ENCODE peak calls at places on chromosomes 2 and 18, in seven cellular contexts. M, D, Y, O, Z, B and J are unnamed samples.

GRCh38 chr2:176446718-176447414 is 177.6 kb downstream of the MTX2 start:
- DNase-seq in O (no peak), Z (peak; percentile 27), M (no peak), D (no peak), B (no peak), Y (no peak), J (no peak)

GRCh38 chr18:36702398-36703010 is 126.3 kb downstream of the TPGS2 start:
- DNase-seq in Z (no peak), Y (no peak), M (no peak), D (no peak), O (no peak), B (no peak), J (no peak)

GRCh38 chr2:39734451-39734850 is 44.6 kb downstream of the THUMPD2 start:
- DNase-seq in M (no peak), B (no peak), Z (no peak), Y (no peak), D (no peak), O (no peak), J (no peak)

GRCh38 chr18:58268849-58269248 is 224.8 kb downstream of the NEDD4L start:
- DNase-seq in M (peak; percentile 87), Y (no peak), O (no peak), B (no peak), Z (peak; percentile 55), D (peak; percentile 75), J (no peak)

GRCh38 chr2:69989422-69990128 is 28.1 kb upstream of the ASPRV1 start:
- DNase-seq in Z (no peak), Y (no peak), D (no peak), O (no peak), B (no peak), M (no peak), J (peak; percentile 35)

GRCh38 chr2:100275200-100275589 is 47.1 kb downstream of the LONRF2 start:
- DNase-seq in Y (no peak), B (no peak), O (no peak), M (no peak), D (no peak), Z (no peak), J (no peak)

GRCh38 chr2:181570833-181571661 is 85.9 kb downstream of the CERKL start:
- DNase-seq in Z (peak; percentile 6), O (no peak), D (no peak), M (peak; percentile 12), B (no peak), Y (no peak), J (no peak)

GRCh38 chr2:224646242-224646846 is 61.2 kb upstream of the CUL3 start:
- DNase-seq in O (no peak), B (no peak), Z (peak; percentile 4), D (peak; percentile 38), Y (no peak), M (no peak), J (no peak)

GRCh38 chr2:101479328-101479727 is 4.4 kb upstream of the RFX8 start:
- DNase-seq in O (no peak), M (peak; percentile 26), D (no peak), Y (no peak), Z (peak; percentile 18), B (no peak), J (no peak)

GRCh38 chr2:71614976-71615768 is 161.8 kb downstream of the DYSF start:
- DNase-seq in D (no peak), B (no peak), M (peak; percentile 68), Y (peak; percentile 47), O (peak; percentile 38), Z (peak; percentile 8), J (peak; percentile 69)

GRCh38 chr2:46818141-46818552 is 97.5 kb downstream of the MCFD2 start:
- DNase-seq in Z (no peak), B (peak; percentile 87), O (no peak), M (no peak), D (no peak), Y (no peak), J (peak; percentile 70)

GRCh38 chr2:28117104-28117596 is 226.6 kb downstream of the BABAM2 start:
- DNase-seq in Z (no peak), Y (no peak), B (no peak), M (peak; percentile 45), D (no peak), O (no peak), J (no peak)

GRCh38 chr2:227106845-227107759 is 56.9 kb downstream of the COL4A4 start:
- DNase-seq in O (peak; percentile 65), D (peak; percentile 55), B (no peak), Y (no peak), M (peak; percentile 52), Z (peak; percentile 71), J (no peak)

GRCh38 chr2:41698787-41699422 is 348.9 kb upstream of the PKDCC start:
- DNase-seq in D (no peak), Z (no peak), M (peak; percentile 1), Y (no peak), O (peak; percentile 83), B (no peak), J (peak; percentile 63)

GRCh38 chr2:200378652-200379290 is 72.3 kb downstream of the SPATS2L start:
- DNase-seq in B (no peak), D (no peak), Z (peak; percentile 84), O (no peak), Y (no peak), M (peak; percentile 86), J (no peak)

GRCh38 chr2:11822746-11823411 is 76.4 kb downstream of the LPIN1 start:
- DNase-seq in D (no peak), Z (peak; percentile 66), M (no peak), Y (no peak), B (no peak), O (no peak), J (no peak)

GRCh38 chr2:68225119-68225632 is 27.2 kb downstream of the PPP3R1 start:
- DNase-seq in O (no peak), B (no peak), M (no peak), Z (peak; percentile 13), Y (no peak), D (peak; percentile 19), J (no peak)

GRCh38 chr2:43131890-43132522 is 94.4 kb downstream of the ZFP36L2 start:
- DNase-seq in Y (peak; percentile 76), B (no peak), O (no peak), D (no peak), M (no peak), Z (no peak), J (no peak)

GRCh38 chr2:29046321-29046720 is 28.0 kb downstream of the PCARE start:
- DNase-seq in O (no peak), M (no peak), B (no peak), Z (no peak), D (no peak), Y (no peak), J (no peak)

GRCh38 chr2:221673248-221673647 is 101.1 kb upstream of the EPHA4 start:
- DNase-seq in Y (no peak), M (peak; percentile 58), B (no peak), O (no peak), D (no peak), Z (no peak), J (no peak)

GRCh38 chr2:590214-591175 is 86.7 kb downstream of the TMEM18 start:
- DNase-seq in Y (no peak), Z (no peak), D (no peak), O (peak; percentile 14), M (no peak), B (no peak), J (no peak)

GRCh38 chr18:36331541-36331971 is 34.0 kb downstream of the FHOD3 start:
- DNase-seq in Z (no peak), M (no peak), B (no peak), Y (no peak), O (peak; percentile 28), D (no peak), J (peak; percentile 27)

GRCh38 chr2:172967036-172967982 is 108.3 kb upstream of the MAP3K20 start:
- DNase-seq in M (no peak), B (no peak), Y (no peak), D (no peak), O (no peak), Z (no peak), J (no peak)

GRCh38 chr2:215332876-215333600 is 21.2 kb downstream of the ATIC start:
- DNase-seq in Y (no peak), D (no peak), M (no peak), B (no peak), O (no peak), Z (no peak), J (no peak)

GRCh38 chr2:85269959-85270358 is 57.8 kb downstream of the TGOLN2 start:
- DNase-seq in M (peak; percentile 38), D (no peak), B (no peak), O (no peak), Z (peak; percentile 36), Y (no peak), J (no peak)

GRCh38 chr18:33062834-33063364 is 290.1 kb upstream of the KLHL14 start:
- DNase-seq in Y (no peak), B (no peak), Z (no peak), M (no peak), D (no peak), O (no peak), J (no peak)

GRCh38 chr2:29260151-29260772 is 145.0 kb downstream of the CLIP4 start:
- DNase-seq in D (no peak), B (no peak), Y (no peak), Z (peak; percentile 33), M (peak; percentile 73), O (no peak), J (no peak)

GRCh38 chr18:23504720-23505119 is 1.4 kb downstream of the RMC1 start:
- DNase-seq in B (no peak), M (no peak), Y (no peak), O (no peak), D (no peak), Z (no peak), J (no peak)

GRCh38 chr2:233834378-233834777 is 20.0 kb downstream of the HJURP start:
- DNase-seq in M (no peak), Z (no peak), B (no peak), D (no peak), O (no peak), Y (no peak), J (no peak)

GRCh38 chr2:223460774-223461211 is 141.4 kb downstream of the SCG2 start:
- DNase-seq in B (no peak), O (no peak), Y (no peak), M (peak; percentile 76), Z (peak; percentile 82), D (peak; percentile 67), J (no peak)
- H3K4me3 ChIP-seq in B (no peak overlapping the region), O (no peak overlapping the region), Y (no peak overlapping the region), M (no peak overlapping the region), Z (no peak overlapping the region), D (no peak overlapping the region), J (no peak overlapping the region)

GRCh38 chr18:25231327-25231691 is 120.7 kb downstream of the ZNF521 start:
- DNase-seq in B (no peak), Z (no peak), D (no peak), M (no peak), Y (no peak), O (no peak), J (no peak)
- H3K27ac ChIP-seq in B (peak overlapping the region; percentile 76), Z (peak overlapping the region; percentile 84), D (no peak overlapping the region), M (peak overlapping the region; percentile 76), Y (peak overlapping the region; percentile 86), O (no peak overlapping the region), J (peak overlapping the region; percentile 33)

GRCh38 chr18:12765127-12765526 is 62.3 kb downstream of the PSMG2 start:
- DNase-seq in Z (no peak), Y (no peak), O (no peak), D (no peak), M (no peak), B (no peak), J (no peak)
- TF ChIP-seq CTCF in Z (no peak), Y (no peak), O (no peak), D (no peak), M (no peak), B (no peak), J (no peak)

DNA sequence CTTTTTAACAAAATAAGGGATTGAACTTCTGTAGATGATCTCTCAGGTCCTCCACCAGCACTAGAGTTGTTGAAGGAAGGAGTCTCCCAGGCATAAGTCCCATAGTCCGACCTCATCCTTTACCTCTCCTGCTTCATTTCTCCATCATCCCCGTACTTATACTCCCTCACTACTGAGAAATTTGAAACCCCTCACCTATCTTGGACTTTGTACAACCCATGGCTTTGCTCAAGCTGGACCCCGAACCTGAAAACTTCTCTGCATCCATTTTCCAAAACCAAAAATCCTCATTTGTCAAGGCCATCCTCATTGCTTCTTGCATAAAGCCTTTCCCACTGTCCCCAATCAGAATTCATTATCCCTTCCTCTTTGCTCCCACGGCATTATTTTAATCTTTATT is 482 bp upstream of the NHEJ1 start:
- DNase-seq in Y (no peak), M (no peak), D (no peak), Z (no peak), O (no peak), B (no peak), J (no peak)
- H3K4me3 ChIP-seq in Y (peak overlapping the region; percentile 86), M (peak overlapping the region; percentile 72), D (peak overlapping the region; percentile 67), Z (peak overlapping the region; percentile 82), O (peak overlapping the region; percentile 79), B (peak overlapping the region; percentile 68), J (peak overlapping the region; percentile 74)